ENCODE peak calls at places on chromosomes 7 and 10, in four cellular contexts. A is endodermal cell, O is fibroblast of mammary gland, Z is AG08395. W is an unnamed sample.

GRCh38 chr7:44615149-44615611 is 8.8 kb downstream of the OGDH start:
- DNase-seq in A (no peak), Z (no peak), O (peak), W (no peak)

GRCh38 chr7:45202618-45203017 is 45.0 kb downstream of the RAMP3 start:
- DNase-seq in Z (no peak), A (no peak), O (no peak), W (no peak)

GRCh38 chr10:69963178-69963834 is 89.3 kb upstream of the MACROH2A2 start:
- DNase-seq in A (peak), O (no peak), Z (no peak), W (no peak)

GRCh38 chr7:130102588-130102987 is 32.3 kb downstream of the KLHDC10 start:
- DNase-seq in Z (no peak), O (no peak), A (no peak), W (no peak)

GRCh38 chr10:4162571-4163286 is 377.7 kb upstream of the KLF6 start:
- DNase-seq in A (no peak), Z (no peak), O (no peak), W (no peak)

GRCh38 chr10:33145451-33146188 is 187.6 kb upstream of the ITGB1 start:
- DNase-seq in Z (no peak), A (no peak), O (no peak), W (no peak)

GRCh38 chr10:30818010-30818660 is 188.6 kb upstream of the LYZL2 start:
- DNase-seq in A (no peak), O (peak), Z (peak), W (peak)

GRCh38 chr7:157347217-157347904 is 10.6 kb downstream of the DNAJB6 start:
- DNase-seq in O (peak), Z (peak), A (no peak), W (peak)

GRCh38 chr10:46019541-46020343 is 10.7 kb downstream of the NCOA4 start:
- DNase-seq in O (no peak), Z (no peak), A (no peak), W (no peak)

GRCh38 chr10:72979709-72980108 is 25.1 kb upstream of the PLA2G12B start:
- DNase-seq in A (no peak), O (no peak), Z (no peak), W (no peak)

GRCh38 chr7:50728184-50728583 is 54.5 kb downstream of the GRB10 start:
- DNase-seq in A (no peak), Z (peak), O (peak), W (no peak)

GRCh38 chr7:149381245-149381644 is 79.6 kb downstream of the ZNF777 start:
- DNase-seq in O (no peak), Z (no peak), A (no peak), W (no peak)

GRCh38 chr7:87628780-87629569 is 777 bp downstream of the RUNDC3B start:
- DNase-seq in O (no peak), A (peak), Z (no peak), W (no peak)

GRCh38 chr7:143505845-143506244 is 28.2 kb downstream of the TAS2R41 start:
- DNase-seq in Z (no peak), O (no peak), A (no peak), W (no peak)

GRCh38 chr7:26065652-26066051 is 86.3 kb upstream of the NFE2L3 start:
- DNase-seq in A (no peak), O (no peak), Z (no peak), W (no peak)

GRCh38 chr10:79375321-79376077 is 28.2 kb downstream of the PPIF start:
- DNase-seq in A (no peak), Z (peak), O (peak), W (peak)

GRCh38 chr10:111756541-111757061 is 427.0 kb downstream of the GPAM start:
- DNase-seq in Z (peak), A (peak), O (peak), W (peak)

W was measured in LHCN-M2.